ENCODE peak calls at places on chromosome 4, in five cellular contexts. Y is midbrain; T is GF-D8; O is fibroblast of the conjunctiva; K is stimulated activated CD8-positive, alpha-beta memory T cell treated with anti-CD3 and anti-CD28 coated beads, Interleukin-2, amount 100 ng/mL, for 1 hour. F is an unnamed sample.

GRCh38 chr4:184156169-184156568 is 61.5 kb downstream of the ENPP6 start:
- DNase-seq in Y (no peak), T (no peak), O (no peak), K (no peak), F (no peak)

GRCh38 chr4:103091601-103092223 is 7.9 kb downstream of the BDH2 start:
- DNase-seq in Y (peak), T (peak), O (peak), K (no peak), F (peak)

GRCh38 chr4:41145571-41146078 is 68.7 kb downstream of the APBB2 start:
- DNase-seq in Y (peak), T (no peak), O (no peak), K (no peak), F (no peak)

GRCh38 chr4:154503598-154503997 is 12.0 kb upstream of the DCHS2 start:
- DNase-seq in Y (peak), T (no peak), O (no peak), K (no peak), F (no peak)

GRCh38 chr4:140971077-140971792 is 162.0 kb downstream of the RNF150 start:
- DNase-seq in Y (no peak), T (no peak), O (no peak), K (no peak), F (no peak)

GRCh38 chr4:15234585-15235126 is 193.2 kb upstream of the C1QTNF7 start:
- DNase-seq in Y (no peak), T (no peak), O (peak), K (no peak), F (no peak)

GRCh38 chr4:80225628-80226027 is 28.3 kb downstream of the PRDM8 start:
- DNase-seq in Y (no peak), T (no peak), O (no peak), K (no peak), F (no peak)

GRCh38 chr4:144283496-144283895 is 143.0 kb upstream of the GYPA start:
- DNase-seq in Y (no peak), T (no peak), O (no peak), K (no peak), F (no peak)

GRCh38 chr4:22434895-22435294 is 81.0 kb downstream of the ADGRA3 start:
- DNase-seq in Y (peak), T (no peak), O (peak), K (no peak), F (peak)

GRCh38 chr4:2300431-2300861 is 38.5 kb upstream of the MXD4 start:
- DNase-seq in Y (no peak), T (no peak), O (no peak), K (no peak), F (no peak)

GRCh38 chr4:102574317-102574716 is 73.2 kb downstream of the NFKB1 start:
- DNase-seq in Y (no peak), T (peak), O (no peak), K (no peak), F (no peak)

F was measured in colonic mucosa.